ENCODE peak calls at places on chromosome 3, in four cellular contexts. One of them, this sample, is unnamed.

GRCh38 chr3:117919611-117920010 is 1115.0 kb downstream of the IGSF11 start:
- DNase-seq in neural progenitor cell: no peak
- DNase-seq in HCT116: no peak
- DNase-seq in OCI-LY7: no peak
- DNase-seq in this sample: no peak

GRCh38 chr3:124879395-124879723 is 7.8 kb downstream of the ITGB5 start:
- DNase-seq in neural progenitor cell: no peak
- DNase-seq in HCT116: no peak
- DNase-seq in OCI-LY7: no peak
- DNase-seq in this sample: no peak

GRCh38 chr3:105752791-105753415 is 115.9 kb downstream of the CBLB start:
- DNase-seq in neural progenitor cell: no peak
- DNase-seq in HCT116: no peak
- DNase-seq in OCI-LY7: peak; percentile 26
- DNase-seq in this sample: peak; percentile 70

GRCh38 chr3:171056528-171056927 is 30.0 kb upstream of the SLC2A2 start:
- DNase-seq in neural progenitor cell: no peak
- DNase-seq in HCT116: no peak
- DNase-seq in OCI-LY7: no peak
- DNase-seq in this sample: no peak

GRCh38 chr3:6177417-6177816 is 683.5 kb upstream of the GRM7 start:
- DNase-seq in neural progenitor cell: no peak
- DNase-seq in HCT116: no peak
- DNase-seq in OCI-LY7: no peak
- DNase-seq in this sample: no peak

GRCh38 chr3:186953011-186953487 is 22.7 kb downstream of the ST6GAL1 start:
- DNase-seq in neural progenitor cell: no peak
- DNase-seq in HCT116: no peak
- DNase-seq in OCI-LY7: no peak
- DNase-seq in this sample: no peak

GRCh38 chr3:9810357-9810726 is 280 bp downstream of the TTLL3 start:
- DNase-seq in neural progenitor cell: peak; percentile 62
- DNase-seq in HCT116: no peak
- DNase-seq in OCI-LY7: no peak
- DNase-seq in this sample: no peak

GRCh38 chr3:111538687-111539086 is 3.3 kb upstream of the CD96 start:
- DNase-seq in neural progenitor cell: no peak
- DNase-seq in HCT116: no peak
- DNase-seq in OCI-LY7: no peak
- DNase-seq in this sample: no peak

GRCh38 chr3:183553263-183554026 is 2.1 kb downstream of the KLHL6 start:
- DNase-seq in neural progenitor cell: no peak
- DNase-seq in HCT116: no peak
- DNase-seq in OCI-LY7: peak; percentile 61
- DNase-seq in this sample: peak; percentile 39

GRCh38 chr3:119891944-119892721 is 110.2 kb downstream of the NR1I2 start:
- DNase-seq in neural progenitor cell: peak; percentile 75
- DNase-seq in HCT116: peak; percentile 46
- DNase-seq in OCI-LY7: peak; percentile 48
- DNase-seq in this sample: peak; percentile 64

GRCh38 chr3:13647314-13648059 is 98.6 kb downstream of the FBLN2 start:
- DNase-seq in neural progenitor cell: no peak
- DNase-seq in HCT116: no peak
- DNase-seq in OCI-LY7: no peak
- DNase-seq in this sample: no peak

GRCh38 chr3:120094776-120095225 is 554 bp upstream of the GSK3B start:
- DNase-seq in neural progenitor cell: peak; percentile 99
- DNase-seq in HCT116: no peak
- DNase-seq in OCI-LY7: peak; percentile 98
- DNase-seq in this sample: peak; percentile 99

GRCh38 chr3:114272271-114272670 is 21.6 kb upstream of the TIGIT start:
- DNase-seq in neural progenitor cell: no peak
- DNase-seq in HCT116: no peak
- DNase-seq in OCI-LY7: no peak
- DNase-seq in this sample: no peak

GRCh38 chr3:128400683-128401082 is 66.0 kb downstream of the DNAJB8 start:
- DNase-seq in neural progenitor cell: peak; percentile 87
- DNase-seq in HCT116: no peak
- DNase-seq in OCI-LY7: no peak
- DNase-seq in this sample: no peak

GRCh38 chr3:56773588-56774330 is 28.0 kb downstream of the ARHGEF3 start:
- DNase-seq in neural progenitor cell: no peak
- DNase-seq in HCT116: no peak
- DNase-seq in OCI-LY7: no peak
- DNase-seq in this sample: no peak

GRCh38 chr3:56776551-56776950 is 25.2 kb downstream of the ARHGEF3 start:
- DNase-seq in neural progenitor cell: no peak
- DNase-seq in HCT116: no peak
- DNase-seq in OCI-LY7: no peak
- DNase-seq in this sample: no peak

GRCh38 chr3:56775356-56775914 is 26.3 kb downstream of the ARHGEF3 start:
- DNase-seq in neural progenitor cell: peak; percentile 18
- DNase-seq in HCT116: no peak
- DNase-seq in OCI-LY7: no peak
- DNase-seq in this sample: no peak

GRCh38 chr3:56778904-56779303 is 22.8 kb downstream of the ARHGEF3 start:
- DNase-seq in neural progenitor cell: no peak
- DNase-seq in HCT116: no peak
- DNase-seq in OCI-LY7: no peak
- DNase-seq in this sample: no peak

DNA sequence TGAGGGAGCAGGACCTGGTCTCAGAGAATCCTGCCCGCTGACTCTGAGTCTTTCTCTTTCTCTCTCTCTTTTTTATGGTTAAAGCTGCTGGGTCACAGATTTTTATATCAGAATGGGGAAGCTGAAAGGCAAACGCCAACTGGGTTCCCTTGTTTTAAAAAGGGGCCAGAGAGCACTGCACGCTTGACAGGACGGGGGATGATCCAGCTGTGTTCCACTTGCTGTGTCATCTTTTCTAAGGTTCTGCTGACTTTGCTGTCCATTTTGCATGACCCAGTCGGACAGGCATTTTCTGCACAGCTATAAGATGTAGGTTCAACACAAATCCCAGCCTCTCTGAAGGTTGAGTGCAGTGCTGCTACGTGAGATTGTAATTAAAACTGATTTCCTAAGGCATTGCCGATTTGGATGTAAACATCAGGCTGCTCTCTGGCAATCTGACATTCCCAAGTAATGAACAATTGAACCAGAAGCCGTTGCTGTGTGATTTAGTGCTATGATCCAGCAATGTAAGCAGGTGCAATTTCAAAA is 25.8 kb downstream of the ARHGEF3 start:
- DNase-seq in neural progenitor cell: no peak
- DNase-seq in HCT116: no peak
- DNase-seq in OCI-LY7: no peak
- DNase-seq in this sample: no peak
- H3K4me1 ChIP-seq in neural progenitor cell: no peaks in the 10 kb centered on the region
- H3K4me1 ChIP-seq in HCT116: no peaks in the 10 kb centered on the region
- H3K4me1 ChIP-seq in OCI-LY7: peaks cover 10% of the 10 kb centered on the region
- H3K4me1 ChIP-seq in this sample: no peaks in the 10 kb centered on the region

GRCh38 chr3:15051531-15051930 is 13.6 kb downstream of the MRPS25 start:
- DNase-seq in neural progenitor cell: peak; percentile 63
- DNase-seq in HCT116: peak; percentile 32
- DNase-seq in OCI-LY7: peak; percentile 78
- DNase-seq in this sample: peak; percentile 41
- TF ChIP-seq CTCF in neural progenitor cell: peak; percentile 72
- TF ChIP-seq CTCF in HCT116: peak; percentile 93
- TF ChIP-seq CTCF in OCI-LY7: peak; percentile 86
- TF ChIP-seq CTCF in this sample: peak; percentile 71

GRCh38 chr3:126111566-126112475 is 27.9 kb upstream of the SLC41A3 start:
- DNase-seq in neural progenitor cell: no peak
- DNase-seq in HCT116: no peak
- DNase-seq in OCI-LY7: no peak
- DNase-seq in this sample: no peak

GRCh38 chr3:126111126-126111551 is 27.2 kb upstream of the SLC41A3 start:
- DNase-seq in neural progenitor cell: no peak
- DNase-seq in HCT116: no peak
- DNase-seq in OCI-LY7: no peak
- DNase-seq in this sample: no peak

GRCh38 chr3:126113733-126114132 is 29.8 kb upstream of the SLC41A3 start:
- DNase-seq in neural progenitor cell: peak; percentile 34
- DNase-seq in HCT116: no peak
- DNase-seq in OCI-LY7: peak; percentile 18
- DNase-seq in this sample: no peak

GRCh38 chr3:126113238-126113555 is 29.3 kb upstream of the SLC41A3 start:
- DNase-seq in neural progenitor cell: no peak
- DNase-seq in HCT116: no peak
- DNase-seq in OCI-LY7: no peak
- DNase-seq in this sample: no peak

DNA sequence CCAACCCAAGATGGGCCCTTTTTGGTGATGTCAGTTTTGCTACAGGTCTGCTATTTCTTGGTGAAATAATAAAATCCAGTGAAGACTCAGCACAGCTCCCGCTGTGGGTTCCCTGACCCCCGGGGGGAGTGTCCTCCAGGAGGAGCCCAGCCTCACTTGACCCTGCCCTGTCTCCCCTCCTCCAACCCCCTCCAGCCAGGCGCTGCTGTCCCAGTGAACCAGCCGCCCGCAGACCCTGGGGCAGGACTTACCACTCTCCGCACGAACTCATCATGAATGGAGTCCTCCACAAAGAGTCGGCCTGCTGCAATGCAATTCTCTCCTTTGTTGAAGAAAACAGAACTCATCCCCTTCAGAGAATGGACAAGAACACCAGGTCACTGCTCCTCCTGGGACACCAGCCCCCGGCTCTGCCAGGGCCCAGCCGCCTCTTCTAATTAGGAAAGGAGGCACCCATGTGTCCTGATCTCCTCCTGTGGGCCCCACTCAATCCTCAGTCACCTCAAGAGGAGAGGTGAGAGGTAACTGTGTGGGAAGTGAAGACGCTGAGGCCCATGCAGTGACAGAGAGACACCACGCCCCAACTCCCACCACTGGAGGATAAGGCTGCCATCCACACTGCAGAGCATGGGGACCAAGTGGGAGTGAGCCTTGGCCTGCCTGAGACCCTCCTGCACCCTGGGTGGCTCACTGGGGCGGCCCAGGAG is 28.8 kb upstream of the SLC41A3 start:
- DNase-seq in neural progenitor cell: no peak
- DNase-seq in HCT116: no peak
- DNase-seq in OCI-LY7: no peak
- DNase-seq in this sample: no peak
- TF ChIP-seq EZH2phosphoT487 in neural progenitor cell: no peak
- TF ChIP-seq EZH2phosphoT487 in HCT116: no peak
- TF ChIP-seq EZH2phosphoT487 in OCI-LY7: no peak
- TF ChIP-seq EZH2phosphoT487 in this sample: no peak

GRCh38 chr3:48738144-48738536 is 21.1 kb upstream of the IP6K2 start:
- DNase-seq in neural progenitor cell: no peak
- DNase-seq in HCT116: no peak
- DNase-seq in OCI-LY7: no peak
- DNase-seq in this sample: no peak
- H3K4me1 ChIP-seq in neural progenitor cell: peaks cover 3% of the 10 kb centered on the region
- H3K4me1 ChIP-seq in HCT116: peaks cover 11% of the 10 kb centered on the region
- H3K4me1 ChIP-seq in OCI-LY7: peaks cover 5% of the 10 kb centered on the region
- H3K4me1 ChIP-seq in this sample: peaks cover 3% of the 10 kb centered on the region

GRCh38 chr3:70006089-70006488 is 6.6 kb downstream of the SAMMSON start:
- DNase-seq in neural progenitor cell: no peak
- DNase-seq in HCT116: no peak
- DNase-seq in OCI-LY7: no peak
- DNase-seq in this sample: no peak
- TF ChIP-seq CTCF in neural progenitor cell: no peak
- TF ChIP-seq CTCF in HCT116: no peak
- TF ChIP-seq CTCF in OCI-LY7: no peak
- TF ChIP-seq CTCF in this sample: no peak

GRCh38 chr3:187968883-187969580 is 184.9 kb upstream of the LPP start:
- DNase-seq in neural progenitor cell: no peak
- DNase-seq in HCT116: no peak
- DNase-seq in OCI-LY7: no peak
- DNase-seq in this sample: no peak
- TF ChIP-seq EZH2phosphoT487 in neural progenitor cell: no peak
- TF ChIP-seq EZH2phosphoT487 in HCT116: no peak
- TF ChIP-seq EZH2phosphoT487 in OCI-LY7: no peak
- TF ChIP-seq EZH2phosphoT487 in this sample: no peak

DNA sequence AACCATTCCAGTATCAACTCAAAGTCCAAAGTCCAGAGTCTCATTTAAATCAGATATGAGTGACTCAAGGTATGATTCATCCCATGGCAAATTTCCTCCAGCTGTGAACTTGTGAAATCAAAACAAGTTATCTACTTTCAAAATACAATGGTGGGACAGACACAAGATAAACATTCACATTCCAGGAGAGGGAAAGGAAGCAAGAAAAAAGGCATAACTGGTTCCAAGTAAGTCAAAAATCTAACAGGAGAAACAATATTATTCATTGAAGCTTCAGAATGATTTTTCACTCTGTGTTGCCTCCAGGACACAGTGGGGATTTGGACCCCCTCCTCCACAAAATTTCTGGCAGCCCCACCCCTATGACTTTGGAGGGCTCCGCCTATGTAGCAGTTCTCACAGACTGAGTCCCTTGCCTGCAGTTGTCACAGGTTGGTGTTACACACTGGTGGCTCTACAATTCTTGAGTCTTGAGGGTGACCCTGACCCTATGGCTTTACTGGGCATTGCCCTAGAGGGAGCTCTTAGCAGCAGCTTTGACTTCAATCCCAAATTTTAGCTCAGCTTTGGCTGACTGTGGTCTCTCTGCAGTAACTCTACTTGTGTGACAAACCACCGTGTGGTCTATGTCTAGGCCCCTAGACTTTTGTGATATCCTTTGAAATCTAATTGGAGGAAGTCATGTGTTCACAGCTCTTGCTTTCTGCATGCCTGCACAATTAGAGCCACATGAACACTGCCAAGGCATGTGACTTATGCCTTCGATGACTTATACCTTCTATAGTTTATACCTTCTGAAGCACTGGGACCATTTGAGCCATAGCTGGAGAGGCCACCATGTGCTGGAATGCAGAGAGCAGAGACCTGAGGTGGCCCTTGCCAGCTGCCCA is 644.2 kb downstream of the GRM7 start:
- DNase-seq in neural progenitor cell: no peak
- DNase-seq in HCT116: peak; percentile 83
- DNase-seq in OCI-LY7: no peak
- DNase-seq in this sample: no peak
- H3K4me1 ChIP-seq in neural progenitor cell: peaks cover 7% of the 10 kb centered on the region
- H3K4me1 ChIP-seq in HCT116: peaks cover 25% of the 10 kb centered on the region
- H3K4me1 ChIP-seq in OCI-LY7: no peaks in the 10 kb centered on the region
- H3K4me1 ChIP-seq in this sample: no peaks in the 10 kb centered on the region

GRCh38 chr3:7489417-7489816 is 628.5 kb downstream of the GRM7 start:
- DNase-seq in neural progenitor cell: no peak
- DNase-seq in HCT116: no peak
- DNase-seq in OCI-LY7: no peak
- DNase-seq in this sample: no peak
- TF ChIP-seq CTCF in neural progenitor cell: no peak
- TF ChIP-seq CTCF in HCT116: no peak
- TF ChIP-seq CTCF in OCI-LY7: no peak
- TF ChIP-seq CTCF in this sample: no peak

GRCh38 chr3:140529096-140529495 is 148.8 kb upstream of the TRIM42 start:
- DNase-seq in neural progenitor cell: no peak
- DNase-seq in HCT116: no peak
- DNase-seq in OCI-LY7: no peak
- DNase-seq in this sample: no peak
- TF ChIP-seq EZH2phosphoT487 in neural progenitor cell: no peak
- TF ChIP-seq EZH2phosphoT487 in HCT116: no peak
- TF ChIP-seq EZH2phosphoT487 in OCI-LY7: no peak
- TF ChIP-seq EZH2phosphoT487 in this sample: no peak

This sample was measured in MM.1S.